ENCODE peak calls at places on chromosomes 12 and 14, in four cellular contexts. Z is esophagus muscularis mucosa, J is stomach, I is A549. U is an unnamed sample.

GRCh38 chr12:115943630-115944391 is 333.7 kb downstream of the MED13L start:
- DNase-seq in J (no peak), I (no peak), Z (peak; percentile 88), U (no peak)

GRCh38 chr12:77161944-77162343 is 96.6 kb upstream of the E2F7 start:
- DNase-seq in J (no peak), I (no peak), Z (no peak), U (no peak)

GRCh38 chr14:67514203-67514607 is 18.9 kb upstream of the PLEKHH1 start:
- DNase-seq in Z (no peak), J (no peak), I (no peak), U (peak; percentile 40)

GRCh38 chr14:94548999-94549985 is 11.9 kb upstream of the SERPINA4 start:
- DNase-seq in Z (no peak), J (peak; percentile 63), I (peak; percentile 62), U (peak; percentile 47)

GRCh38 chr12:66004922-66005703 is 125.4 kb downstream of the LLPH start:
- DNase-seq in J (no peak), I (no peak), Z (peak; percentile 64), U (no peak)

GRCh38 chr12:90896164-90896563 is 58.8 kb downstream of the CCER1 start:
- DNase-seq in Z (no peak), J (no peak), I (no peak), U (no peak)

GRCh38 chr12:77299001-77299400 is 233.6 kb upstream of the E2F7 start:
- DNase-seq in Z (no peak), J (no peak), I (no peak), U (no peak)

GRCh38 chr12:26939192-26939832 is 1.0 kb downstream of the FGFR1OP2 start:
- DNase-seq in Z (no peak), I (no peak), J (no peak), U (no peak)

GRCh38 chr14:90040411-90040810 is 21.4 kb upstream of the KCNK13 start:
- DNase-seq in I (no peak), J (no peak), Z (no peak), U (no peak)

GRCh38 chr12:26845057-26845666 is 12.2 kb upstream of the ITPR2 start:
- DNase-seq in J (peak; percentile 70), I (peak; percentile 62), Z (no peak), U (peak; percentile 61)

GRCh38 chr14:50619569-50620141 is 48.5 kb downstream of the SAV1 start:
- DNase-seq in J (no peak), I (peak; percentile 55), Z (no peak), U (no peak)

GRCh38 chr14:51552768-51553426 is 98.8 kb upstream of the FRMD6 start:
- DNase-seq in I (peak; percentile 36), Z (no peak), J (no peak), U (peak; percentile 98)

GRCh38 chr12:92593734-92594402 is 108.9 kb upstream of the PLEKHG7 start:
- DNase-seq in J (peak; percentile 29), Z (no peak), I (peak; percentile 97), U (peak; percentile 9)

GRCh38 chr12:93137656-93138612 is 208.8 kb upstream of the EEA1 start:
- DNase-seq in I (peak; percentile 60), Z (no peak), J (no peak), U (no peak)

GRCh38 chr14:90513151-90514014 is 116.6 kb downstream of the CALM1 start:
- DNase-seq in Z (no peak), I (peak; percentile 73), J (peak; percentile 95), U (peak; percentile 96)

GRCh38 chr12:93381183-93381975 is 3.7 kb downstream of the NUDT4 start:
- DNase-seq in I (no peak), Z (no peak), J (no peak), U (no peak)

GRCh38 chr12:52643233-52644077 is 8.6 kb downstream of the KRT2 start:
- DNase-seq in J (no peak), Z (peak; percentile 60), I (no peak), U (no peak)

DNA sequence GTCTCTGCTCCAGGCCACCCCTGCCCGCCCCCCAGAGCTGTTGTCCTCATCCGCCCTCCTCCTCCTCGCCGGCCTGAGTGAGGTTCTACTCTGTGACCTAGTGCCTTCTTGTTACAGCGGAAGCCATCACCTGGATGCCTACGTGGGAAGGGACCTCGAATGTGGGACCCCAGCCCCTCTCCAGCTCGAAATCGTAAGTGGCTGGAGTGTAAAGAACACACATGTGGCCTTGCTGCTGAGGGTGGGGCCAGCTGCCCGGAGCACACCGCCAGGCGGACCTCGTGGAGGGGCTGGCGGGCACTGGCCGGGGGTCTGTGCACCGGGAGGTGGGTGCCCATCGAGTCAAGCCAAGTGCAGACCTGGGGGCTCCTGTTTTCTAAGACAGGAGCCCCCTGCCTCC is 19.4 kb downstream of the MEG3 start:
- DNase-seq in J (no peak), I (no peak), Z (no peak), U (no peak)
- H3K4me1 ChIP-seq in J (no peaks in the 10 kb centered on the region), I (peaks cover 11% of the 10 kb centered on the region), Z (no peaks in the 10 kb centered on the region), U (no peaks in the 10 kb centered on the region)

DNA sequence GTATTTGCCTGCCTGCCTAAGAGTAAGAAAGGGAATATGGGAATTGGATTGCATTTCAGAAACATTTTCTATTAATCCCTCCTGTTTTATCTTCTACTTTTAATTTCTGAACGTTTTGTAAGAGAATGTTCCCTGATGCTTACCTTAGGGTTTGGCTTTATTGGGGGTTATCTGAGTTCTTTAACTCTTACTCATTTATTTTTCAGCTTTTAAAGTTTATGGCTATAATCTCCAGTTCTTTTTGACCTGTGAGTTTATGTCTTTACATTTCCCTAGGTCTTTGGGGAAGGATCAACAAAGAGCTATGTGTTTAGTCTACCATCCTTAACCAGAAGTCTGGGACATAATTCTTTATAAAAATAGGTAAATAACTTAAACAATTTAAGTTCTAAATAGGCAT is 46.7 kb downstream of the FBXO34 start:
- DNase-seq in J (no peak), Z (no peak), I (no peak), U (no peak)
- H3K27ac ChIP-seq in J (no peak overlapping the region), Z (no peak overlapping the region), I (no peak overlapping the region), U (peak overlapping the region; percentile 85)

DNA sequence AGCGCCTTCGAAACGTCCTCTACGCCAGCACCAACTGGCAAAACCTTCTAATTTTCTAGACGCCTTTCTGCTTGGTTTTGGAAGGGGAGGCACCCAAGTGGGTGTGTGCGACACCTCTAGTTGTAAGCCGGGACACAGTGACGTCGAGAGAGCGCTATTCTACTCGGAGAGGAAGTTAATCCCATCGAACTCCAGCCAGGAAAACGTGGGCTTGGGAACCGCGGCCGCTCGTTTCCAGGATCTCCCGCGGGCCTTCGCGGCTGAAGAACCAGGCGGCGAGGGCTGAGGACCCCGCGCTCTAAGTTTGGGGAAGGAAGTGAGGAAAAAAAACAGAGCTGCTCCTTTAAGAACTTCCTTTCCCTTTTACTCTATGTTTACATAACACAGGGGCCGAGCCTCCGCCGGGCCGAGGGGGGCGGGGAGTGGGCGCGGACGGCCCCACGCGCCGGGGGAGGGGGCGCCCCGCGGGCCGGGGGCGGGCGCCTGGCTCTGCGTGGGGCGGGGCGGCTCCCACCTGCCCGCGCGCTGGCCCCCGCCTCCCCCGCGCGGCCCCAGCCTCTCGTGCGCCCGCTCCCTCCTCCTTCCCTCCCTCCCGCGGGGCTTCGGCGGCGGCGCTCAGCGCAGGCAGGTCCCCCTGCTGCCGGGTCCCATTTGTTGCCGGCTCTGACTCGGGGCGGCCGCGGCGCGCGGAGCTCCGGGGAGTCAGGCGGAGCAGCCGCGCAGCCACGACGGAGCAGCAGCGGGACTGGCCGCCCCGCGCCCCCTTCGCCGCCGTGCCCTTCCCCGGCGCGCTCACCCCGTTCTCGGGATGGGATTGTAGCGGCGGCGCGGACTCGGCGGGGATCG is at the start of gene PELI2:
- DNase-seq in J (peak; percentile 86), Z (no peak), I (peak; percentile 65), U (peak; percentile 88)
- TF ChIP-seq POLR2A in J (no peak), Z (no peak), I (peak; percentile 31), U (peak; percentile 92)

GRCh38 chr14:61476737-61477410 is 155.5 kb downstream of the PRKCH start:
- DNase-seq in I (peak; percentile 94), Z (no peak), J (peak; percentile 48), U (no peak)
- H3K4me1 ChIP-seq in I (peaks cover 85% of the 10 kb centered on the region), Z (peaks cover 68% of the 10 kb centered on the region), J (peaks cover 52% of the 10 kb centered on the region), U (peaks cover 27% of the 10 kb centered on the region)

GRCh38 chr14:22812744-22813143 is 2.5 kb downstream of the SLC7A7 start:
- DNase-seq in I (no peak), J (no peak), Z (no peak), U (no peak)
- H3K27ac ChIP-seq in I (no peak overlapping the region), J (no peak overlapping the region), Z (no peak overlapping the region), U (no peak overlapping the region)

DNA sequence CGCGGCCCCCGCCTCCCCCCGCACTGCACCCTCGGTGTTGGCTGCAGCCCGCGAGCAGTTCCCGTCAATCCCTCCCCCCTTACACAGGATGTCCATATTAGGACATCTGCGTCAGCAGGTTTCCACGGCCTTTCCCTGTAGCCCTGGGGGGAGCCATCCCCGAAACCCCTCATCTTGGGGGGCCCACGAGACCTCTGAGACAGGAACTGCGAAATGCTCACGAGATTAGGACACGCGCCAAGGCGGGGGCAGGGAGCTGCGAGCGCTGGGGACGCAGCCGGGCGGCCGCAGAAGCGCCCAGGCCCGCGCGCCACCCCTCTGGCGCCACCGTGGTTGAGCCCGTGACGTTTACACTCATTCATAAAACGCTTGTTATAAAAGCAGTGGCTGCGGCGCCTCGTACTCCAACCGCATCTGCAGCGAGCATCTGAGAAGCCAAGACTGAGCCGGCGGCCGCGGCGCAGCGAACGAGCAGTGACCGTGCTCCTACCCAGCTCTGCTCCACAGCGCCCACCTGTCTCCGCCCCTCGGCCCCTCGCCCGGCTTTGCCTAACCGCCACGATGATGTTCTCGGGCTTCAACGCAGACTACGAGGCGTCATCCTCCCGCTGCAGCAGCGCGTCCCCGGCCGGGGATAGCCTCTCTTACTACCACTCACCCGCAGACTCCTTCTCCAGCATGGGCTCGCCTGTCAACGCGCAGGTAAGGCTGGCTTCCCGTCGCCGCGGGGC is at the start of gene FOS:
- DNase-seq in I (peak; percentile 96), Z (peak; percentile 99), J (peak; percentile 93), U (peak; percentile 92)
- TF ChIP-seq POLR2A in I (peak; percentile 100), Z (peak; percentile 99), J (peak; percentile 92), U (peak; percentile 100)

DNA sequence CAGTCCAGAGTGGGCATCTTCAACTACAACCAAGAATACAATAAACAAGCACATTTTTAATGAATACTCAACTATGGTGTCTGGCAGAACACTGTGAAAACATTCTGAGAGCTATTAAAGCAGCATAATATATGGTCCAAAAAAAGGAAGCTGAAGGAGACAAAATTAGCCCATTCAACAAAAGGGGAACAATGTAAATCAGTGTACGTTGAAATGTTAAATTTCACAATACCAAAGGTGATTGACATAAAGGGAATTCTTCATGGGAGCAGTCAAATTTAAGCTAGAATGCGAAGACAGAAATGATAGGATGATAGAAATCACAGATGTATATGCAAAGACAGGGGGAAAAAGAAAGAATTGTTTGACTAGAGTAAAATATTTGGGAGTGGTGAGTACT is 41.3 kb upstream of the SYCP3 start:
- DNase-seq in I (no peak), J (no peak), Z (no peak), U (no peak)
- H3K4me1 ChIP-seq in I (no peaks in the 10 kb centered on the region), J (no peaks in the 10 kb centered on the region), Z (peaks cover 16% of the 10 kb centered on the region), U (no peaks in the 10 kb centered on the region)